ENCODE peak calls at places on chromosomes 6 and 20, in six cellular contexts. G is tibial artery; C is lower lobe of right lung; E is mesendoderm; K is CD8-positive, alpha-beta memory T cell; T is esophagus squamous epithelium. M is an unnamed sample.
A peak's percentile ranks its signal among the peaks of the same experiment; 100 is the strongest.

GRCh38 chr20:19937651-19938420 is 79.3 kb upstream of the NAA20 start:
- DNase-seq in C (no peak), E (no peak), T (no peak), G (no peak), K (peak; percentile 30), M (no peak)

GRCh38 chr20:25139061-25139705 is 56.3 kb upstream of the ENTPD6 start:
- DNase-seq in T (no peak), K (no peak), C (no peak), G (no peak), E (peak; percentile 38), M (no peak)

GRCh38 chr20:44643596-44644383 is 7.7 kb downstream of the ADA start:
- DNase-seq in K (peak; percentile 52), C (peak; percentile 69), G (no peak), E (peak; percentile 99), T (no peak), M (peak; percentile 23)

GRCh38 chr6:35396991-35397390 is 54.6 kb downstream of the PPARD start:
- DNase-seq in T (no peak), K (no peak), E (no peak), C (no peak), G (no peak), M (no peak)

GRCh38 chr20:16940701-16941100 is 192.5 kb downstream of the OTOR start:
- DNase-seq in G (no peak), T (no peak), K (no peak), C (no peak), E (no peak), M (no peak)

GRCh38 chr6:35486005-35486925 is 10.6 kb downstream of the TEAD3 start:
- DNase-seq in C (peak; percentile 84), T (no peak), G (peak; percentile 79), K (no peak), E (peak; percentile 93), M (no peak)

GRCh38 chr6:35294308-35294945 is 3.2 kb upstream of the DEF6 start:
- DNase-seq in E (peak; percentile 72), G (peak; percentile 29), T (no peak), K (peak; percentile 41), C (no peak), M (peak; percentile 64)

GRCh38 chr6:47478233-47479155 is 905 bp downstream of the CD2AP start:
- DNase-seq in T (no peak), C (no peak), G (no peak), E (peak; percentile 73), K (no peak), M (peak; percentile 23)

GRCh38 chr6:53982361-53983050 is 128.7 kb upstream of the MLIP start:
- DNase-seq in T (no peak), E (peak; percentile 36), G (no peak), K (no peak), C (no peak), M (no peak)

GRCh38 chr6:14533446-14533845 is 415.9 kb downstream of the CD83 start:
- DNase-seq in E (no peak), G (no peak), T (no peak), K (no peak), C (no peak), M (no peak)

GRCh38 chr20:50982372-50982771 is 23.8 kb downstream of the MOCS3 start:
- DNase-seq in C (peak; percentile 49), E (no peak), T (no peak), K (no peak), G (no peak), M (no peak)

GRCh38 chr20:19995220-19995863 is 21.8 kb upstream of the NAA20 start:
- DNase-seq in E (peak; percentile 32), K (peak; percentile 14), C (no peak), G (no peak), T (no peak), M (peak; percentile 53)

GRCh38 chr20:12847862-12848261 is 160.9 kb upstream of the SPTLC3 start:
- DNase-seq in C (no peak), G (no peak), E (no peak), T (no peak), K (no peak), M (peak; percentile 16)

GRCh38 chr6:134132494-134133141 is 80.2 kb upstream of the SLC2A12 start:
- DNase-seq in C (no peak), T (no peak), G (no peak), E (peak; percentile 18), K (no peak), M (no peak)

GRCh38 chr6:125819927-125820326 is 29.2 kb downstream of the NCOA7 start:
- DNase-seq in G (no peak), C (no peak), K (no peak), E (no peak), T (no peak), M (no peak)

GRCh38 chr6:44036196-44036595 is 91.1 kb downstream of the MRPL14 start:
- DNase-seq in G (peak; percentile 41), T (no peak), E (no peak), C (no peak), K (no peak), M (no peak)

GRCh38 chr6:135464634-135465033 is 32.9 kb downstream of the AHI1 start:
- DNase-seq in C (no peak), K (no peak), E (no peak), G (no peak), T (no peak), M (no peak)

GRCh38 chr6:7129360-7129759 is 21.6 kb downstream of the RREB1 start:
- DNase-seq in E (no peak), K (no peak), C (no peak), G (no peak), T (no peak), M (no peak)

GRCh38 chr6:25981529-25982263 is 19.1 kb downstream of the TRIM38 start:
- DNase-seq in G (no peak), K (no peak), C (no peak), T (no peak), E (no peak), M (no peak)

GRCh38 chr6:33610779-33611421 is 10.2 kb upstream of the ITPR3 start:
- DNase-seq in E (no peak), C (no peak), K (no peak), T (no peak), G (peak; percentile 59), M (no peak)

GRCh38 chr6:167827588-167828324 is 1.0 kb downstream of the AFDN start:
- DNase-seq in E (peak; percentile 86), C (peak; percentile 71), K (no peak), T (no peak), G (peak; percentile 72), M (peak; percentile 45)

GRCh38 chr20:50170549-50171220 is 17.2 kb upstream of the PEDS1 start:
- DNase-seq in T (no peak), K (no peak), G (no peak), E (no peak), C (no peak), M (no peak)

GRCh38 chr6:48837744-48838143 is 625.3 kb downstream of the MMUT start:
- DNase-seq in C (no peak), G (no peak), E (no peak), K (no peak), T (no peak), M (no peak)
- H3K27me3 ChIP-seq in C (no peaks in the 10 kb centered on the region), G (no peaks in the 10 kb centered on the region), E (no peaks in the 10 kb centered on the region), K (no peaks in the 10 kb centered on the region), T (no peaks in the 10 kb centered on the region), M (no peaks in the 10 kb centered on the region)

GRCh38 chr6:104705916-104706442 is 153.7 kb downstream of the HACE1 start:
- DNase-seq in T (no peak), C (no peak), G (no peak), K (no peak), E (no peak), M (no peak)
- H3K4me1 ChIP-seq in T (no peaks in the 10 kb centered on the region), C (peaks cover 11% of the 10 kb centered on the region), G (no peaks in the 10 kb centered on the region), K (peaks cover 31% of the 10 kb centered on the region), E (no peaks in the 10 kb centered on the region), M (no peaks in the 10 kb centered on the region)

DNA sequence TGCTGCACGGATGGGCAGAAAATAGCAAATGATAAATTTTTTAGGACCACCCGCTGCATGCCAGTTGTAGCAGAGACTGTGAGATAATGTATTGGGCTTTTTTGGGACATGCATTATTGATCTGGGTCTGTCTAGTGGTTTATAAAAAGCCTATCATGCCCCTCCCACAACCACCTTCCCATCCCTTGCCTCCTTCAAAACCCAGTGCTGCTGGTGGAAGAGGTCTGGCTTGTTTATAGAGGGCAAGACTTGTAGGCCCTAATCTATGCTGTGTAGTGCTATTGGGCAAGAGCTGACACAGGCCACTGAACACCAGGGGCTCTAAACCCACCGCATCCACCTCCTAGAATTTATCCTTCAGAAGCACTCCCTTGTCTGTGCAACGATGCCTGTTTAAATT is 31.0 kb downstream of the SULF2 start:
- DNase-seq in C (no peak), T (no peak), G (no peak), E (no peak), K (no peak), M (no peak)
- H3K4me3 ChIP-seq in C (no peak overlapping the region), T (no peak overlapping the region), G (no peak overlapping the region), E (no peak overlapping the region), K (no peak overlapping the region), M (no peak overlapping the region)

DNA sequence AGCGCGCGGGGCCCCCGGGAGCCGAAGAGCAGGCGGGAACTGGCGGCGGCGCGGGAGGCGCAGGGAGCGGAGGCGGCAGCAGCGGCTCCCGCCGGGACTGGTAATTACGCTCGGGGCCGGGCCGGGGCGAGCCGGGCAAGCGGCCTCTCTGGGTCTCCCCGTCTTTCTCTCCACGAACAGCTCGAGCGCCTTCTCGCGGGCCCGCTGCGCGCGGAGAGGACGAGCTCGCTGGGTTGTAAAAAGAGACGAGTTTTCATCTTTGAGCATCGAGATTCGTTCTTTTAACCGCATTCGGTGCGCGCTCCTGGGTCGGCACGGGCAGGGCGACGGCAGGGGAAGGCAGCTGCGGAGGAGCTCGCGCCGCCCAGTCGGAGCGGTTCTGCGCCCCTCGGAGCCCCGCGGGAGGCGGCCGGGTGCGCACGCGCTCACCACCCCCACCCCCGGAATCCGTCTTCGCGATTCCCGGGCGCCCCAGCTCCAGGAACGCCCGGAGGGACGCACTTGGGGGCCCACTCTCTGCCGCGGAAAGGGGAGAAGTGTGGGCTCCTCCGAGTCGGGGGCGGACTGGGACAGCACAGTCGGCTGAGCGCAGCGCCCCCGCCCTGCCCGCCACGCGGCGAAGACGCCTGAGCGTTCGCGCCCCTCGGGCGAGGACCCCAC is 38.0 kb downstream of the YTHDF1 start:
- DNase-seq in E (no peak), C (no peak), K (no peak), T (no peak), G (no peak), M (no peak)
- H3K27me3 ChIP-seq in E (peaks cover 46% of the 10 kb centered on the region), C (peaks cover 98% of the 10 kb centered on the region), K (peaks cover 40% of the 10 kb centered on the region), T (peaks cover 48% of the 10 kb centered on the region), G (peaks cover 10% of the 10 kb centered on the region), M (peaks cover 49% of the 10 kb centered on the region)

GRCh38 chr6:30507849-30508843 is 18.8 kb downstream of the HLA-E start:
- DNase-seq in K (no peak), E (no peak), C (no peak), G (no peak), T (no peak), M (no peak)
- H3K4me1 ChIP-seq in K (peaks cover 59% of the 10 kb centered on the region), E (no peaks in the 10 kb centered on the region), C (peaks cover 26% of the 10 kb centered on the region), G (no peaks in the 10 kb centered on the region), T (no peaks in the 10 kb centered on the region), M (peaks cover 2% of the 10 kb centered on the region)

GRCh38 chr6:157961829-157962228 is 19.8 kb upstream of the SYNJ2 start:
- DNase-seq in C (no peak), E (no peak), T (no peak), G (no peak), K (no peak), M (no peak)

GRCh38 chr6:157961116-157961515 is 20.5 kb upstream of the SYNJ2 start:
- DNase-seq in T (no peak), E (no peak), C (no peak), G (no peak), K (no peak), M (no peak)

GRCh38 chr6:157965387-157965786 is 16.3 kb upstream of the SYNJ2 start:
- DNase-seq in C (no peak), T (no peak), E (no peak), G (no peak), K (no peak), M (no peak)

GRCh38 chr6:157964139-157964538 is 17.5 kb upstream of the SYNJ2 start:
- DNase-seq in G (no peak), E (no peak), C (no peak), T (no peak), K (no peak), M (no peak)

GRCh38 chr6:157962601-157963084 is 19.0 kb upstream of the SYNJ2 start:
- DNase-seq in T (no peak), C (no peak), E (no peak), G (no peak), K (no peak), M (no peak)
- H3K4me3 ChIP-seq in T (no peak overlapping the region), C (no peak overlapping the region), E (no peak overlapping the region), G (no peak overlapping the region), K (no peak overlapping the region), M (no peak overlapping the region)

M was measured in HAP-1.